ENCODE peak calls at places on chromosome 1, in nine cellular contexts. One of them, this sample, is unnamed. For H3K4me1, the result is how much of the 10 kb centered on the place peaks cover.

GRCh38 chr1:180927841-180928240 is 15.1 kb downstream of the KIAA1614 start:
- DNase-seq in A673: no peak
- DNase-seq in GM23338: no peak
- DNase-seq in body of pancreas: no peak
- DNase-seq in left lung: no peak
- DNase-seq in Panc1: no peak
- DNase-seq in endothelial cell of umbilical vein: no peak
- DNase-seq in gastrocnemius medialis: no peak
- DNase-seq in IMR-90: peak
- DNase-seq in this sample: no peak

GRCh38 chr1:2921970-2922686 is 99.1 kb upstream of the ACTRT2 start:
- DNase-seq in A673: peak
- DNase-seq in GM23338: peak
- DNase-seq in body of pancreas: peak
- DNase-seq in left lung: no peak
- DNase-seq in Panc1: no peak
- DNase-seq in endothelial cell of umbilical vein: no peak
- DNase-seq in gastrocnemius medialis: no peak
- DNase-seq in IMR-90: no peak
- DNase-seq in this sample: no peak

GRCh38 chr1:8516793-8517556 is 199.1 kb downstream of the SLC45A1 start:
- DNase-seq in A673: peak
- DNase-seq in GM23338: no peak
- DNase-seq in body of pancreas: no peak
- DNase-seq in left lung: no peak
- DNase-seq in Panc1: no peak
- DNase-seq in endothelial cell of umbilical vein: no peak
- DNase-seq in gastrocnemius medialis: no peak
- DNase-seq in IMR-90: peak
- DNase-seq in this sample: no peak

GRCh38 chr1:243596441-243597183 is 253.4 kb downstream of the AKT3 start:
- DNase-seq in A673: no peak
- DNase-seq in GM23338: no peak
- DNase-seq in body of pancreas: no peak
- DNase-seq in left lung: no peak
- DNase-seq in Panc1: no peak
- DNase-seq in endothelial cell of umbilical vein: no peak
- DNase-seq in gastrocnemius medialis: no peak
- DNase-seq in IMR-90: peak
- DNase-seq in this sample: no peak

GRCh38 chr1:87404306-87404705 is 75.6 kb downstream of the LMO4 start:
- DNase-seq in A673: no peak
- DNase-seq in GM23338: no peak
- DNase-seq in body of pancreas: no peak
- DNase-seq in left lung: no peak
- DNase-seq in Panc1: no peak
- DNase-seq in endothelial cell of umbilical vein: no peak
- DNase-seq in gastrocnemius medialis: no peak
- DNase-seq in IMR-90: no peak
- DNase-seq in this sample: no peak

GRCh38 chr1:154186177-154186576 is 5.7 kb downstream of the TPM3 start:
- DNase-seq in A673: peak
- DNase-seq in GM23338: peak
- DNase-seq in body of pancreas: peak
- DNase-seq in left lung: peak
- DNase-seq in Panc1: no peak
- DNase-seq in endothelial cell of umbilical vein: peak
- DNase-seq in gastrocnemius medialis: peak
- DNase-seq in IMR-90: peak
- DNase-seq in this sample: no peak

GRCh38 chr1:95023399-95024050 is 49.2 kb downstream of the ALG14 start:
- DNase-seq in A673: peak
- DNase-seq in GM23338: no peak
- DNase-seq in body of pancreas: no peak
- DNase-seq in left lung: no peak
- DNase-seq in Panc1: no peak
- DNase-seq in endothelial cell of umbilical vein: peak
- DNase-seq in gastrocnemius medialis: no peak
- DNase-seq in IMR-90: peak
- DNase-seq in this sample: no peak

GRCh38 chr1:109020693-109021092 is 21.2 kb downstream of the WDR47 start:
- DNase-seq in A673: no peak
- DNase-seq in GM23338: no peak
- DNase-seq in body of pancreas: no peak
- DNase-seq in left lung: no peak
- DNase-seq in Panc1: no peak
- DNase-seq in endothelial cell of umbilical vein: no peak
- DNase-seq in gastrocnemius medialis: no peak
- DNase-seq in IMR-90: no peak
- DNase-seq in this sample: no peak

GRCh38 chr1:5765465-5765864 is 226.8 kb downstream of the NPHP4 start:
- DNase-seq in A673: no peak
- DNase-seq in GM23338: no peak
- DNase-seq in body of pancreas: no peak
- DNase-seq in left lung: no peak
- DNase-seq in Panc1: no peak
- DNase-seq in endothelial cell of umbilical vein: no peak
- DNase-seq in gastrocnemius medialis: no peak
- DNase-seq in IMR-90: no peak
- DNase-seq in this sample: no peak

GRCh38 chr1:56378376-56379070 is 200.8 kb downstream of the PLPP3 start:
- DNase-seq in A673: no peak
- DNase-seq in GM23338: no peak
- DNase-seq in body of pancreas: no peak
- DNase-seq in left lung: no peak
- DNase-seq in Panc1: no peak
- DNase-seq in endothelial cell of umbilical vein: no peak
- DNase-seq in gastrocnemius medialis: no peak
- DNase-seq in IMR-90: no peak
- DNase-seq in this sample: no peak

GRCh38 chr1:28199328-28200233 is 23.1 kb upstream of the PTAFR start:
- DNase-seq in A673: no peak
- DNase-seq in GM23338: no peak
- DNase-seq in body of pancreas: no peak
- DNase-seq in left lung: no peak
- DNase-seq in Panc1: no peak
- DNase-seq in endothelial cell of umbilical vein: no peak
- DNase-seq in gastrocnemius medialis: no peak
- DNase-seq in IMR-90: no peak
- DNase-seq in this sample: no peak

GRCh38 chr1:152410599-152410998 is 3.5 kb downstream of the CRNN start:
- DNase-seq in A673: no peak
- DNase-seq in GM23338: peak
- DNase-seq in body of pancreas: no peak
- DNase-seq in left lung: peak
- DNase-seq in Panc1: no peak
- DNase-seq in endothelial cell of umbilical vein: no peak
- DNase-seq in gastrocnemius medialis: no peak
- DNase-seq in IMR-90: peak
- DNase-seq in this sample: no peak

GRCh38 chr1:43049487-43049886 is 90.8 kb upstream of the SLC2A1 start:
- DNase-seq in A673: no peak
- DNase-seq in GM23338: no peak
- DNase-seq in body of pancreas: no peak
- DNase-seq in left lung: no peak
- DNase-seq in Panc1: no peak
- DNase-seq in endothelial cell of umbilical vein: no peak
- DNase-seq in gastrocnemius medialis: no peak
- DNase-seq in IMR-90: peak
- DNase-seq in this sample: no peak

GRCh38 chr1:31413405-31414005 is 492 bp downstream of the SERINC2 start:
- DNase-seq in A673: no peak
- DNase-seq in GM23338: peak
- DNase-seq in body of pancreas: peak
- DNase-seq in left lung: peak
- DNase-seq in Panc1: no peak
- DNase-seq in endothelial cell of umbilical vein: peak
- DNase-seq in gastrocnemius medialis: peak
- DNase-seq in IMR-90: no peak
- DNase-seq in this sample: peak

GRCh38 chr1:180623579-180624347 is 8.1 kb upstream of the XPR1 start:
- DNase-seq in A673: peak
- DNase-seq in GM23338: peak
- DNase-seq in body of pancreas: no peak
- DNase-seq in left lung: no peak
- DNase-seq in Panc1: no peak
- DNase-seq in endothelial cell of umbilical vein: peak
- DNase-seq in gastrocnemius medialis: no peak
- DNase-seq in IMR-90: peak
- DNase-seq in this sample: no peak

GRCh38 chr1:21773585-21773984 is 9.4 kb downstream of the USP48 start:
- DNase-seq in A673: no peak
- DNase-seq in GM23338: no peak
- DNase-seq in body of pancreas: no peak
- DNase-seq in left lung: no peak
- DNase-seq in Panc1: no peak
- DNase-seq in endothelial cell of umbilical vein: peak
- DNase-seq in gastrocnemius medialis: no peak
- DNase-seq in IMR-90: no peak
- DNase-seq in this sample: no peak

GRCh38 chr1:29504266-29504665 is 267.9 kb downstream of the PTPRU start:
- DNase-seq in A673: no peak
- DNase-seq in GM23338: no peak
- DNase-seq in body of pancreas: no peak
- DNase-seq in left lung: no peak
- DNase-seq in Panc1: no peak
- DNase-seq in endothelial cell of umbilical vein: no peak
- DNase-seq in gastrocnemius medialis: no peak
- DNase-seq in IMR-90: no peak
- DNase-seq in this sample: no peak

GRCh38 chr1:54314691-54315455 is 91.3 kb downstream of the SSBP3 start:
- DNase-seq in A673: no peak
- DNase-seq in GM23338: no peak
- DNase-seq in body of pancreas: no peak
- DNase-seq in left lung: peak
- DNase-seq in Panc1: no peak
- DNase-seq in endothelial cell of umbilical vein: no peak
- DNase-seq in gastrocnemius medialis: no peak
- DNase-seq in IMR-90: no peak
- DNase-seq in this sample: no peak
- H3K4me1 ChIP-seq in A673: under half
- H3K4me1 ChIP-seq in GM23338: half or more
- H3K4me1 ChIP-seq in body of pancreas: under half
- H3K4me1 ChIP-seq in left lung: under half
- H3K4me1 ChIP-seq in Panc1: under half
- H3K4me1 ChIP-seq in endothelial cell of umbilical vein: under half
- H3K4me1 ChIP-seq in gastrocnemius medialis: under half
- H3K4me1 ChIP-seq in IMR-90: under half
- H3K4me1 ChIP-seq in this sample: under half

GRCh38 chr1:85243336-85243735 is 16.1 kb downstream of the C1orf52 start:
- DNase-seq in A673: peak
- DNase-seq in GM23338: no peak
- DNase-seq in body of pancreas: no peak
- DNase-seq in left lung: no peak
- DNase-seq in Panc1: no peak
- DNase-seq in endothelial cell of umbilical vein: no peak
- DNase-seq in gastrocnemius medialis: no peak
- DNase-seq in IMR-90: peak
- DNase-seq in this sample: no peak
- H3K4me3 ChIP-seq in A673: no peak
- H3K4me3 ChIP-seq in GM23338: no peak
- H3K4me3 ChIP-seq in body of pancreas: no peak
- H3K4me3 ChIP-seq in left lung: no peak
- H3K4me3 ChIP-seq in Panc1: no peak
- H3K4me3 ChIP-seq in endothelial cell of umbilical vein: no peak
- H3K4me3 ChIP-seq in gastrocnemius medialis: no peak
- H3K4me3 ChIP-seq in IMR-90: no peak
- H3K4me3 ChIP-seq in this sample: no peak

GRCh38 chr1:55057956-55058298 is 18.6 kb downstream of the PCSK9 start:
- DNase-seq in A673: no peak
- DNase-seq in GM23338: no peak
- DNase-seq in body of pancreas: no peak
- DNase-seq in left lung: no peak
- DNase-seq in Panc1: no peak
- DNase-seq in endothelial cell of umbilical vein: no peak
- DNase-seq in gastrocnemius medialis: no peak
- DNase-seq in IMR-90: no peak
- DNase-seq in this sample: no peak
- TF ChIP-seq CTCF in A673: no peak
- TF ChIP-seq CTCF in GM23338: no peak
- TF ChIP-seq CTCF in body of pancreas: no peak
- TF ChIP-seq CTCF in left lung: no peak
- TF ChIP-seq CTCF in Panc1: no peak
- TF ChIP-seq CTCF in endothelial cell of umbilical vein: no peak
- TF ChIP-seq CTCF in gastrocnemius medialis: no peak
- TF ChIP-seq CTCF in IMR-90: no peak
- TF ChIP-seq CTCF in this sample: no peak

GRCh38 chr1:156767101-156767878 is at the start of gene PRCC:
- DNase-seq in A673: peak
- DNase-seq in GM23338: peak
- DNase-seq in body of pancreas: peak
- DNase-seq in left lung: peak
- DNase-seq in Panc1: peak
- DNase-seq in endothelial cell of umbilical vein: peak
- DNase-seq in gastrocnemius medialis: peak
- DNase-seq in IMR-90: peak
- DNase-seq in this sample: peak
- H3K4me1 ChIP-seq in A673: under half
- H3K4me1 ChIP-seq in GM23338: under half
- H3K4me1 ChIP-seq in body of pancreas: under half
- H3K4me1 ChIP-seq in left lung: under half
- H3K4me1 ChIP-seq in Panc1: under half
- H3K4me1 ChIP-seq in endothelial cell of umbilical vein: under half
- H3K4me1 ChIP-seq in gastrocnemius medialis: under half
- H3K4me1 ChIP-seq in IMR-90: under half
- H3K4me1 ChIP-seq in this sample: half or more

DNA sequence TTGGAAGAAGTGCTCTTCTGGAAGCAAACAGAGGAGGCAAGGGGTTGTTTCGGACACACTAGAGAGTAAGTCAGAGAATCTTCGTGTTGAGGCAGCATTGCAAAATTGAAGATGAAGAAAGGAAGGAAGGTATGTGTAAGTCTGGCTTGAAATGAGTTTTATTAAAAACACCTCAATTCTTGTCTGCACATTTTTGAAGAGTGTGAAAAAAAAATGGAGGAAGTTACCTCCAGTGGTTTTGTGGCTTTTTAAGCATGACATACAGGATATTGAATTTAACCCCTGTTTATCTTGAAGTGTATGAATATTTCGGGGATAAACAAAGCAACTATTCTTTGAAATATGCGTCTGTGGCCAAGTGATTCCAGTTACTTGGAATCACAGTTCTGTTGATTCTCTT is 203.2 kb upstream of the SGIP1 start:
- DNase-seq in A673: no peak
- DNase-seq in GM23338: no peak
- DNase-seq in body of pancreas: no peak
- DNase-seq in left lung: no peak
- DNase-seq in Panc1: no peak
- DNase-seq in endothelial cell of umbilical vein: no peak
- DNase-seq in gastrocnemius medialis: no peak
- DNase-seq in IMR-90: peak
- DNase-seq in this sample: no peak
- H3K4me3 ChIP-seq in A673: no peak
- H3K4me3 ChIP-seq in GM23338: no peak
- H3K4me3 ChIP-seq in body of pancreas: no peak
- H3K4me3 ChIP-seq in left lung: peak
- H3K4me3 ChIP-seq in Panc1: no peak
- H3K4me3 ChIP-seq in endothelial cell of umbilical vein: no peak
- H3K4me3 ChIP-seq in gastrocnemius medialis: peak
- H3K4me3 ChIP-seq in IMR-90: no peak
- H3K4me3 ChIP-seq in this sample: no peak

This sample was measured in right atrium auricular region.